ENCODE peak calls at places on chromosomes 5 and 9, in eight cellular contexts. C is cardiac muscle cell, E is transverse colon, B is mucosa of descending colon, D is stomach, J is neural progenitor cell, Q is brain microvascular endothelial cell, Z is RWPE1. L is an unnamed sample.

GRCh38 chr5:178386532-178386931 is 153.9 kb upstream of the PHYKPL start:
- DNase-seq in C (no peak), E (no peak), B (no peak), D (no peak), J (no peak), Q (no peak), Z (no peak), L (no peak)

GRCh38 chr5:6780802-6781391 is 67.7 kb downstream of the TENT4A start:
- DNase-seq in C (no peak), E (no peak), B (no peak), D (no peak), J (no peak), Q (no peak), Z (no peak), L (no peak)

GRCh38 chr9:35935261-35935660 is 22.7 kb downstream of the OR2S2 start:
- DNase-seq in C (no peak), E (no peak), B (no peak), D (no peak), J (no peak), Q (peak; percentile 33), Z (no peak), L (no peak)

GRCh38 chr9:35935755-35936509 is 22.0 kb downstream of the OR2S2 start:
- DNase-seq in C (peak; percentile 63), E (no peak), B (no peak), D (no peak), J (no peak), Q (peak; percentile 31), Z (peak; percentile 13), L (no peak)

GRCh38 chr5:77239126-77239741 is 28.8 kb downstream of the PDE8B start:
- DNase-seq in C (peak; percentile 40), E (no peak), B (no peak), D (no peak), J (no peak), Q (peak; percentile 34), Z (peak; percentile 13), L (no peak)

GRCh38 chr9:33466565-33467495 is 6.9 kb downstream of the NOL6 start:
- DNase-seq in C (peak; percentile 56), E (peak; percentile 78), B (peak; percentile 70), D (peak; percentile 83), J (peak; percentile 75), Q (peak; percentile 25), Z (peak; percentile 65), L (no peak)

GRCh38 chr9:107635137-107635802 is 145.7 kb upstream of the KLF4 start:
- DNase-seq in C (peak; percentile 40), E (no peak), B (no peak), D (no peak), J (no peak), Q (peak; percentile 23), Z (no peak), L (no peak)

GRCh38 chr9:18233776-18234445 is 240.0 kb upstream of the ADAMTSL1 start:
- DNase-seq in C (no peak), E (no peak), B (no peak), D (no peak), J (no peak), Q (no peak), Z (no peak), L (no peak)

GRCh38 chr9:81687521-81688261 is 1.7 kb downstream of the TLE1 start:
- DNase-seq in C (peak; percentile 33), E (peak; percentile 70), B (peak; percentile 78), D (peak; percentile 55), J (peak; percentile 74), Q (no peak), Z (peak; percentile 59), L (peak; percentile 84)

GRCh38 chr5:151897896-151898295 is 26.8 kb downstream of the GLRA1 start:
- DNase-seq in C (no peak), E (no peak), B (no peak), D (no peak), J (no peak), Q (peak; percentile 10), Z (no peak), L (no peak)

DNA sequence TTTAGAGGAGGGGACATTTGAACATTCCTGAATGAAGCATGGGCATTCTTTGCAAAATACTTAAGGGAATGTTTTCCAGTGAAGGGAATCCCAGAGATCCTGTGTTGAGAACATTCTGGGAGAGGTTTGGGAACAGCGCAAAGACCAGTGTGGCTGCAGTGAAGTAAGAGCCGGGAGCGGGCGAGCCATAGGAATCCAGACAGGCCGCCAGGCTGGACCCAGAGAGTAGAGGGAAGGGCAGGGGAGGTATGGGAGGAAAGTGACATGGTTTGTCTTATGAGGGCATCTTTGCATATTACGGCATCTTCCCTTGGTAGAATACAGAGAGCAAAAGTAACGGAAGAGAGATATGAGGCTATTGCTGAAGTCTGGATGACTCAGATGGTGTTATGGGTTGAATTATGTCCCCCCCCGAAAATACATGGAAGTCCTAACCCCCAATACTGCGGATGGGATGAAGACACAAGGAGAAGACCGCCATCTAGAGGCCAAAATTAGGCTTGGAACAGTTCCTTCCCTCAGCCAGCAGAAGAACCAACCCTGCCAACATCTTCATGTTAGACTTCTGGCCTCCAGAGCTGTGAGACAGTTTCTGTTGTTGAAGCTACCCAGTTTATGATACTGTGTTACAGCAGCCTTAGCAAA is 268.2 kb downstream of the MAST4 start:
- DNase-seq in C (peak; percentile 86), E (no peak), B (no peak), D (no peak), J (no peak), Q (peak; percentile 76), Z (peak; percentile 45), L (no peak)
- TF ChIP-seq CTCF in C (peak; percentile 55), E (peak; percentile 28), B (no peak), D (no peak), J (peak; percentile 26), Q (peak; percentile 91), Z (peak; percentile 84), L (no peak)

DNA sequence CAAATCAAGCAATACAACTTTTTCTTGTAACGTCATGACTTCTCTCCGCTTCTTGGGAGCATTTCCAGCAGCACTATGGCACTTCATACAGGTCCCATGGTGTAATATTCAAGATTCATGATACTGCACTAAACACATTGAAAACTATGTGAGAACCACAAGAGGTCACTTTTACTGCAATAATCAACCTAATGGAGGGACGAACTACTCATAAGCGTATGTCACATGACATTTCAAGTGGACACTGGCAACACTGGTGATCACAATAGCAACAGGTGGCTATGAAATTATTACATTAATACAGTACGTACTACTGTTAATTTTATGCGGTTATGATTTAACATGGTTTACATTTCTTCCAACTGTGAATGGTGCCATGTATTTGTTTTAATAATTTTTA is 78.6 kb upstream of the TBC1D9B start:
- DNase-seq in C (peak; percentile 16), E (no peak), B (no peak), D (no peak), J (no peak), Q (no peak), Z (no peak), L (no peak)
- TF ChIP-seq CTCF in C (no peak), E (no peak), B (no peak), D (no peak), J (no peak), Q (no peak), Z (no peak), L (no peak)

GRCh38 chr5:175840050-175840841 is 31.1 kb upstream of the CPLX2 start:
- DNase-seq in C (peak; percentile 16), E (no peak), B (no peak), D (no peak), J (peak; percentile 44), Q (peak; percentile 9), Z (no peak), L (no peak)
- TF ChIP-seq CTCF in C (peak; percentile 51), E (peak; percentile 48), B (no peak), D (no peak), J (peak; percentile 66), Q (peak; percentile 66), Z (no peak), L (peak; percentile 37)

DNA sequence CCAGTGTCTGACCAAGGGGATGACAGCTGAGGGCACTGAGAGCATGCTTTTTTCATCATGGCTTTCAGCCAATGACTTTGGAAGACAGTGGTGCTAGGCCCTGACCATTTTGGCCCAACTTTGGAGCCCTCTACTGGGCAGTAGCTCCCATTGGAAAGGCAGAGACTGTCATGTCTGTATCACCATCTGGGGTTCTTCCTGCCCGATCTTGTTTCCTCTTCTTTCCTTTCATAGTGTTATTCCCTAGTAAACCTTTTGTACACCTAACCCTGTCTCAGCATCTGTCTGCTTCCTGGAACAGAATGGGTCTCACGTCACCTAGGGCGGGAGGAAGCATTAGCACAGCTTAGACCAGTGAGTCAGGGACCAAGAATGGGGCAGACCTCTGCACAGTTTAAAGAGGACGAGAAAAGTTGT is 97.4 kb upstream of the MAST4 start:
- DNase-seq in C (peak; percentile 67), E (no peak), B (no peak), D (no peak), J (peak; percentile 7), Q (peak; percentile 8), Z (peak; percentile 79), L (no peak)
- TF ChIP-seq CTCF in C (peak; percentile 57), E (no peak), B (no peak), D (no peak), J (peak; percentile 30), Q (peak; percentile 43), Z (no peak), L (peak; percentile 17)

DNA sequence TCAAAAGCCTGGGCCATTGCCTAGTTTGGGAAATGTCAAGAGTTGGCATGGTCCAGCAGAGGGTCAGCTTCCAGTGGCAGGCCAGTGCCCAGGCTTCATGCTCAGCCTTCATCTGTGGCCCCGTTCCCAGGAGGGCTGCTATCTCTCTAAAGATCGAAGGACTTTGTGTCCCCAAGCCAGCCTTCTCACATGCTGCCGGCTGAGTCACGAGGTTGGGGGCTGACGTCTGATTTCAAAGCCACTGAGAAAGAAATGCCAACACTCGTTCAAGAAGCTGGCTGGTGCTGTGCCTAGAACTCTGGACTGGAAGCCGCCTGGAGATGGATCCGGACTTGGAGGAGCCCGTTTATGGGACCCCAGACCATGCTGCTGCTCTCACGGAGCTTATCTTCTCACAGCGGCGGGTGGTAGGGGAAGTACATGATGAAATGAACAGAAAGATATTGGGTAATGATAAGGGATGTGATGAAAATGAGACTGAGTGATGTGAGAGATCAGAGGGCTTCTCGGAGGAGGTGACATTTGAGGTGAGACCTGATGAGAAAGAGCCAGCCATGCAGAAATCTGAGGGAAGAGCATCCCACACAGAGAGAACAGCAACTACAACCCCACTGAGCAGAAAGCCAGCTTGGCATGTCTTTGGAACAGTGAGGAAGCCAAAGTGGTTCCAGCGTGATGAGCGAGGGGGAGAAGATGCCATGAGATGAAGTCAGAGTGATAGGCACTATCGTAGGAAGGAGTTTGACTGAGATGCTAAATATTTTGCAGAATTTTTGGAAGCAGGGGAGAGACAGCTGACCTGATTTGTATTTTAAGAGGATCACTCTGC is 54.9 kb upstream of the BOD1 start:
- DNase-seq in C (peak; percentile 56), E (peak; percentile 18), B (no peak), D (peak; percentile 80), J (no peak), Q (no peak), Z (no peak), L (no peak)
- TF ChIP-seq CTCF in C (no peak), E (no peak), B (no peak), D (no peak), J (no peak), Q (no peak), Z (no peak), L (no peak)

DNA sequence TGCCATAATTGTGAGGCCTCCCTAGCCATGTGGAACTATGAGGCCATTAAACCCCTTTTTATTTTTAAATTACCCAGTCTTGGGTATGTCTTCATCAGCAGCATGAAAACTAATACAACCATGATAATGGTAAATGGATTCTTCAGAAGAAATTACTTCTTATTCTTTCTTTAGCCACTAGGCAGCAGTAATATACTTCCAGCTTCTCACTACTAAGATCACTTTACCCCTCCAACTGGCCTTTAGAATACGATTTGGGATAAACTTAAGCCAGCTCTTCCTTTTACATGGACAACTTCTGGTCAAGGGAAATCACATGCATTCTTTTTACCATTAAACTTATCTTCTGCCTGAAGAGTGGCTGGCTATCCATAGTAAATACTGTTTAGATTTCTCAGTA is 355.4 kb downstream of the MAN2A1 start:
- DNase-seq in C (peak; percentile 11), E (no peak), B (no peak), D (no peak), J (no peak), Q (no peak), Z (no peak), L (no peak)
- TF ChIP-seq CTCF in C (peak; percentile 8), E (no peak), B (no peak), D (no peak), J (peak; percentile 11), Q (peak; percentile 17), Z (no peak), L (no peak)

L was measured in osteocyte.